ENCODE peak calls at places on chromosomes 11 and 22, in six cellular contexts. M is transverse colon, J is HL-60, D is stomach, V is fibroblast of mammary gland, T is ascending aorta. Z is an unnamed sample.

GRCh38 chr22:40526960-40527359 is 109.6 kb downstream of the MRTFA start:
- DNase-seq in M (no peak), J (no peak), D (no peak), V (no peak), T (no peak), Z (no peak)

GRCh38 chr22:41880653-41881052 is 34.2 kb downstream of the SHISA8 start:
- DNase-seq in M (no peak), J (no peak), D (no peak), V (no peak), T (no peak), Z (no peak)

GRCh38 chr22:48894804-48895250 is 932.8 kb downstream of the BRD1 start:
- DNase-seq in M (no peak), J (no peak), D (peak), V (no peak), T (no peak), Z (no peak)

GRCh38 chr22:23163665-23164064 is 16.6 kb upstream of the BCR start:
- DNase-seq in M (peak), J (no peak), D (no peak), V (no peak), T (no peak), Z (peak)

GRCh38 chr22:27274770-27275449 is 526.6 kb downstream of the MN1 start:
- DNase-seq in M (no peak), J (no peak), D (no peak), V (no peak), T (no peak), Z (no peak)

GRCh38 chr22:41998361-41999261 is at the start of gene WBP2NL:
- DNase-seq in M (peak), J (peak), D (peak), V (peak), T (peak), Z (peak)

GRCh38 chr22:39308614-39309363 is 10.6 kb downstream of the RPL3 start:
- DNase-seq in M (peak), J (peak), D (peak), V (peak), T (peak), Z (peak)

GRCh38 chr22:38655532-38656255 is 498 bp downstream of the FAM227A start:
- DNase-seq in M (no peak), J (peak), D (no peak), V (peak), T (no peak), Z (peak)

GRCh38 chr11:96310236-96310635 is 32.8 kb downstream of the MAML2 start:
- DNase-seq in M (no peak), J (no peak), D (no peak), V (no peak), T (no peak), Z (no peak)

GRCh38 chr11:79348976-79349682 is 91.7 kb downstream of the TENM4 start:
- DNase-seq in M (no peak), J (no peak), D (no peak), V (no peak), T (no peak), Z (no peak)

GRCh38 chr11:115676768-115677167 is 172.6 kb upstream of the CADM1 start:
- DNase-seq in M (no peak), J (no peak), D (no peak), V (no peak), T (no peak), Z (peak)

GRCh38 chr11:78474451-78474850 is 56.8 kb upstream of the GAB2 start:
- DNase-seq in M (no peak), J (no peak), D (no peak), V (no peak), T (no peak), Z (no peak)

GRCh38 chr11:41522899-41523672 is 63.6 kb upstream of the LRRC4C start:
- DNase-seq in M (no peak), J (no peak), D (no peak), V (no peak), T (no peak), Z (no peak)

GRCh38 chr11:126817096-126817495 is 183.5 kb downstream of the KIRREL3 start:
- DNase-seq in M (no peak), J (no peak), D (no peak), V (peak), T (no peak), Z (peak)

GRCh38 chr11:122108192-122108799 is 7.7 kb downstream of the BLID start:
- DNase-seq in M (no peak), J (peak), D (no peak), V (peak), T (no peak), Z (no peak)

GRCh38 chr22:46726066-46726985 is 11.7 kb downstream of the CERK start:
- DNase-seq in M (no peak), J (no peak), D (no peak), V (peak), T (no peak), Z (peak)

GRCh38 chr22:42895541-42895981 is 38.5 kb upstream of the ARFGAP3 start:
- DNase-seq in M (no peak), J (peak), D (no peak), V (no peak), T (no peak), Z (no peak)

GRCh38 chr11:11894486-11894885 is 52.7 kb downstream of the USP47 start:
- DNase-seq in M (no peak), J (no peak), D (no peak), V (no peak), T (no peak), Z (no peak)

GRCh38 chr11:11901917-11902316 is 60.1 kb downstream of the USP47 start:
- DNase-seq in M (no peak), J (no peak), D (no peak), V (no peak), T (no peak), Z (no peak)

GRCh38 chr11:11898648-11899047 is 56.9 kb downstream of the USP47 start:
- DNase-seq in M (no peak), J (no peak), D (no peak), V (no peak), T (no peak), Z (no peak)

GRCh38 chr11:11895672-11896071 is 53.9 kb downstream of the USP47 start:
- DNase-seq in M (no peak), J (no peak), D (no peak), V (peak), T (no peak), Z (no peak)

GRCh38 chr11:11899401-11899800 is 57.6 kb downstream of the USP47 start:
- DNase-seq in M (no peak), J (no peak), D (no peak), V (no peak), T (no peak), Z (no peak)
- TF ChIP-seq CTCF in M (no peak), J (no peak), D (no peak), V (peak), T (no peak), Z (no peak)

GRCh38 chr11:46112961-46113617 is 8.2 kb downstream of the PHF21A start:
- DNase-seq in M (no peak), J (peak), D (no peak), V (peak), T (no peak), Z (peak)
- H3K4me3 ChIP-seq in M (no peak), J (no peak), D (no peak), V (no peak), T (no peak), Z (no peak)

DNA sequence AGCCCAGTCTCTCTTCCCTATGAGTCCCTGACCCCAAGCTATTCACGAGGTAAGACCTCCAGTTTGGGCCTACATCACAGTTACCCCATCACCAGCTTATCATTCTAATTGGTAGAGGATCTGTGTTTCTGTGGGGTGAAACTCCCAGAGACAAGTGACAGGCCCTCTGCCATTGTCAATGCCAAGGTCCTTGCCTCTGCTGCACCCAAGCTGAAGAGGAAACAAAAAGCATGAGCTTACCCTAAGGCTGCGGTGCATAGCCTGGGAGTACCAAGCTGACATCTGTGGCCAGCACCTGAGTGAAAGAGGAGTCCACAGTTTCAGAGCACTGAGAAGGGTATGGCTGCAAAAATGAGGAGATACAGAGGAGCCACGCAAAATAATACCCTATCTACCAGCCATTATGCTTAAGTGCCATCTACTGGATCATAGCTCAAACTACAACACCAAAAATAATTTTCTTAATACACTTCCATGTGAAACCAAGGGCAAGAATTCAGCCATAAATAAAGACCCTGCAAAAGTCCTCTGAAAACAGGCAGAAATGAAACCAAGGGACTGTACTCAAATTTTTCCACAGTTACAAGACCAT is 62.3 kb upstream of the ANO5 start:
- DNase-seq in M (no peak), J (no peak), D (no peak), V (no peak), T (no peak), Z (no peak)
- TF ChIP-seq CTCF in M (no peak), J (peak), D (peak), V (peak), T (no peak), Z (no peak)

GRCh38 chr11:2267306-2267861 is 3.0 kb downstream of the ASCL2 start:
- DNase-seq in M (no peak), J (no peak), D (no peak), V (no peak), T (no peak), Z (no peak)
- H3K4me3 ChIP-seq in M (no peak), J (no peak), D (no peak), V (no peak), T (no peak), Z (no peak)

GRCh38 chr11:45180158-45180887 is 33.9 kb downstream of the PRDM11 start:
- DNase-seq in M (peak), J (peak), D (peak), V (no peak), T (no peak), Z (peak)
- TF ChIP-seq CTCF in M (peak), J (no peak), D (peak), V (peak), T (peak), Z (peak)

DNA sequence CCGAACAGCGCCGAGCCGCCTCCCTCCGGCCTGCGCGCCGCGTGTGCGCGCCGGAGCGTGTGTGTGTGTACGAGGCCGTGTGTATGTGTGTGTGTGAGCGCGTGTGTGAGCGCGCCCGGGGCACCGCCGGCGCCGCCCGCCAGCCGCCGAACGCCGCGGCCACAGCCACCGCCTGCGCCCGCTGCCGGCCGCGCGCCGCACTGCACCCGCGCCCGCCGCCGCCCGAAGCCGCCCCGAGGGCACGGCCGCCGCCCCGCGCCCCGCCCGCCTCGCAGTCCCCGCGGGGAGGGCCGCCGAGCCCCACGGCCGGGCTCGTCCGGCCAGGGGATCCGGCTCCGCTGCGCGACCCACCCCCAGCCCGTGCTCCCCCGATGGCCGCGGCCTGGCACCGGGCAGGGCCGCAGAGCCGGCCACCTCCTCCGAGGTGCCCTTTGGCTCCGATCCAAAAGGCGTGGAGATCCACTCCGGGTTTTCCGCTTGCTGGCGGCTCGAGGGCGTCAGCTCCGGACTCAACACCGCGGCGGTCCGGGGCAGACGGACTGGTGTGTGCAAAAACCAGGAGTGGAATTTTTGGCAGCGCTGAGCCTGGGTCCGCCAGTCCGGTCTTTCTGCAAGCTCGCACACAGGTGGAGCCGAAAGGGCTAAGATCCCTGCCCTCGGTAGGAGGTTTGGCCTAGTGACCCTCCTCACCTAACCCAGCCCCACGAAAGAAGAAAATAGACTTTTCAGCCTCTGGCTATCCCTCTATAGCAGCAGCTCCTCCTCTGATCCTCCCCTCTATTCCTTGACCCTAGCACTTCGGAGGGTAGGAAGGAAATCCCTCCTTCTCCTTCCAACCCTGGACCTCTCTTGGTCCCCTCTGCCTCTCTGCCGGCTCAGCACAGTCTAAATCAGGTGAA is at the start of gene SYT7:
- DNase-seq in M (peak), J (peak), D (peak), V (peak), T (peak), Z (peak)
- H3K4me3 ChIP-seq in M (peak), J (peak), D (peak), V (peak), T (peak), Z (peak)